ENCODE peak calls at places on chromosome 11, in nine cellular contexts. X, B, U, G, Y, A, F, M and N are unnamed samples.

GRCh38 chr11:129791515-129791914 is 24.1 kb upstream of the TMEM45B start:
- DNase-seq in G (no peak), B (no peak), Y (no peak), U (no peak), A (no peak), X (no peak), F (no peak), M (no peak), N (no peak)

GRCh38 chr11:57230797-57231538 is 6.1 kb downstream of the APLNR start:
- DNase-seq in U (no peak), Y (no peak), A (no peak), F (no peak), G (no peak), X (no peak), M (no peak), B (no peak), N (no peak)

GRCh38 chr11:90594658-90595057 is 371.8 kb upstream of the CHORDC1 start:
- DNase-seq in X (no peak), F (no peak), Y (no peak), G (no peak), M (no peak), B (no peak), A (no peak), U (no peak), N (no peak)

GRCh38 chr11:36492724-36493304 is 17.3 kb downstream of the TRAF6 start:
- DNase-seq in X (no peak), A (no peak), Y (no peak), F (peak), G (peak), B (no peak), U (no peak), M (no peak), N (no peak)

GRCh38 chr11:18633256-18634139 is 644 bp downstream of the SPTY2D1 start:
- DNase-seq in A (peak), X (no peak), M (peak), U (no peak), F (no peak), Y (peak), B (peak), G (no peak), N (no peak)

GRCh38 chr11:10584071-10584501 is 15.6 kb upstream of the LYVE1 start:
- DNase-seq in F (no peak), M (no peak), G (no peak), X (no peak), Y (peak), U (no peak), B (no peak), A (no peak), N (no peak)

GRCh38 chr11:126791991-126792390 is 208.6 kb downstream of the KIRREL3 start:
- DNase-seq in Y (no peak), M (no peak), F (no peak), A (no peak), G (no peak), X (no peak), B (no peak), U (no peak), N (no peak)

GRCh38 chr11:12207384-12208150 is 97.2 kb downstream of the MICAL2 start:
- DNase-seq in Y (no peak), U (no peak), F (no peak), G (no peak), M (no peak), X (no peak), A (peak), B (no peak), N (no peak)

GRCh38 chr11:92297551-92298237 is 73.1 kb downstream of the FAT3 start:
- DNase-seq in U (no peak), Y (no peak), G (no peak), B (no peak), X (no peak), A (no peak), M (no peak), F (no peak), N (peak)

GRCh38 chr11:8652140-8652539 is 30.3 kb downstream of the TRIM66 start:
- DNase-seq in M (no peak), A (no peak), F (no peak), G (no peak), U (no peak), B (no peak), X (no peak), Y (no peak), N (no peak)

GRCh38 chr11:128465946-128466688 is 121.2 kb downstream of the ETS1 start:
- DNase-seq in X (no peak), G (no peak), B (no peak), Y (no peak), A (no peak), F (no peak), M (no peak), U (no peak), N (peak)

GRCh38 chr11:123608371-123608770 is 46.1 kb downstream of the SCN3B start:
- DNase-seq in F (no peak), X (no peak), U (no peak), A (no peak), Y (no peak), M (no peak), B (no peak), G (no peak), N (no peak)

GRCh38 chr11:30816959-30817880 is 231.1 kb upstream of the MPPED2 start:
- DNase-seq in B (no peak), X (no peak), U (no peak), Y (no peak), A (no peak), F (no peak), G (no peak), M (no peak), N (no peak)

GRCh38 chr11:90476442-90477007 is 253.7 kb upstream of the CHORDC1 start:
- DNase-seq in A (no peak), M (no peak), U (peak), Y (no peak), F (no peak), B (peak), X (no peak), G (peak), N (no peak)

GRCh38 chr11:28517621-28518020 is 409.4 kb downstream of the METTL15 start:
- DNase-seq in U (no peak), M (no peak), F (no peak), A (no peak), X (no peak), G (no peak), B (no peak), Y (no peak), N (no peak)
- H3K4me3 ChIP-seq in U (no peak), M (no peak), F (no peak), A (no peak), X (no peak), G (no peak), B (no peak), Y (no peak), N (no peak)

DNA sequence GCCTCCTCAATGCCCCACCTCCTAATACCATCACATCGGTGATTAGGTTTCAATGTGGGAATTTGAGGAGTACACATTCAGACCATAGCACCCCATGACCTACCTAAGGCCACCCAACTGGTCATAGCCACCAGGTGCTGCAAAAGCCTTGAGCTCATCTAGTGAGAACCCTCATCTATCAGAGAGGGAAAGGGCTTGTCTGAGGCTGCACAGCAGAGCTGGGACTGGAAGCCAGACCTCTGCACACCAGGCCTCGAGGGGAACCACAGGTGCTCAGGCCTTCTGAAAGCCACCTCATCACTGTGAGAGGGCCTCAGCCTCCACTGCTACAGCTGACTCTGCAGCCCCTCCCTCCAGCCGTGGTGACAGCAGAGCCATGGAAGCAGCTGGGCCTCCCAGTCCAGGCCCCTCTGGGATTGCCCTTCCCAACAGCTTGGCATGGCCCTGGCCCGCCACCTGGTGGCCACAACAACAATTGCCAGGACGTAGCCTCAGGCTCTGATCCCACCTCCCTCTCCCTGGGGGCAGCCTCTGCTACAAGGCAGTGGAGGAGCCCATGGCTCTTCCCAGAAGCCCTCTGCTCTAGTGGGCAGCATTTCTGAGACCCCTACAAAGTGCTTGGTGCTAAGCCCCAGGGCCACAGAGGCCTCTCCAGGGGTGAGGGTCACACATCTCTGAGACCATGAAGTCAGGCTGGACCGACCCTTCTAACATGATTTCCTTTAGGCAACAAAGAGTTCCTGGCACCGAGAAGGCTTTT is 41.0 kb upstream of the PRDM11 start:
- DNase-seq in Y (peak), X (peak), B (no peak), F (peak), A (peak), M (no peak), U (peak), G (peak), N (peak)
- TF ChIP-seq POLR2AphosphoS5 in Y (no peak), X (no peak), B (no peak), F (no peak), A (no peak), M (no peak), U (no peak), G (no peak), N (no peak)

GRCh38 chr11:64232182-64233018 is 2.0 kb upstream of the VEGFB start:
- DNase-seq in G (no peak), Y (no peak), A (no peak), F (no peak), B (no peak), X (no peak), U (no peak), M (peak), N (no peak)

GRCh38 chr11:64235427-64236161 is 1.2 kb downstream of the VEGFB start:
- DNase-seq in M (no peak), B (no peak), U (no peak), X (no peak), G (no peak), A (peak), F (no peak), Y (no peak), N (no peak)

GRCh38 chr11:64233913-64234839 is at the start of gene VEGFB:
- DNase-seq in A (peak), Y (peak), G (no peak), M (peak), B (no peak), X (peak), F (peak), U (peak), N (peak)

GRCh38 chr11:64237484-64237951 is 3.1 kb downstream of the VEGFB start:
- DNase-seq in F (no peak), M (peak), U (peak), X (peak), A (peak), Y (no peak), G (no peak), B (no peak), N (no peak)

DNA sequence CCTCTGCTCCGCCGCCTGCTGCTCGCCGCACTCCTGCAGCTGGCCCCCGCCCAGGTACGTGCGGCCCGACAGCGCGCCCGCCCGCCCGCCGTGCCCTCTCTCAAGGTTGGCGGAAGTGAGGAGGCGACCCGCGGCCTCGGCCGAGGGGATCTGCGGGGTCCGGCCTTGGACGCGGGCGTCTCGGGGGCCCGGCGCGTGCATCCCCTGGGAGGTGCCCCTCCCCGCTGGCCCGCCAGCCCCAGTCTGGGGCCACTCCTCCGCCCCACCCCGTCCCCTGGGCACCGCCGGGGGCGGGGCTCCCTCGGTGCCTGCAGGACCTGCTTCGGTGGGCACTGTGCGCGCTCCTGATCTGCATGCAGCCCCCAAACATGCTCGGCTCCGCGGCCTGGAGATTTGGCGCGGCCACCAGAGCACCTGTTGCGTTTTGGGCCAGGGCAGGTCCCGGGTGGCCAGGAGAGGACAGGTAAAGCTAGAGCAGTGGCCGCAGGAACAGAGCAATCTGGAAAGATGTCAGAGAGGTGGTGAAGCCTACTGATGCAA is 526 bp downstream of the VEGFB start:
- DNase-seq in M (no peak), B (no peak), X (no peak), F (peak), U (peak), G (no peak), Y (no peak), A (peak), N (no peak)
- TF ChIP-seq POLR2A in M (no peak), B (no peak), X (peak), F (no peak), U (no peak), G (peak), Y (no peak), A (peak), N (peak)

GRCh38 chr11:61475433-61475832 is 33.1 kb upstream of the LRRC10B start:
- DNase-seq in B (no peak), G (no peak), X (no peak), M (no peak), Y (no peak), A (no peak), F (no peak), U (no peak), N (no peak)

GRCh38 chr11:61473370-61474025 is 35.1 kb upstream of the LRRC10B start:
- DNase-seq in G (no peak), Y (no peak), X (no peak), M (no peak), U (no peak), F (no peak), B (no peak), A (no peak), N (no peak)

GRCh38 chr11:61474234-61474633 is 34.3 kb upstream of the LRRC10B start:
- DNase-seq in F (no peak), G (no peak), Y (no peak), U (no peak), B (no peak), X (no peak), M (no peak), A (no peak), N (no peak)

GRCh38 chr11:61472282-61472681 is 36.3 kb upstream of the LRRC10B start:
- DNase-seq in F (no peak), A (no peak), G (no peak), M (peak), U (no peak), X (no peak), Y (peak), B (no peak), N (no peak)

GRCh38 chr11:61472868-61473267 is 35.7 kb upstream of the LRRC10B start:
- DNase-seq in G (no peak), M (no peak), U (no peak), X (peak), B (no peak), Y (peak), A (no peak), F (no peak), N (no peak)
- H3K4me3 ChIP-seq in G (no peak), M (no peak), U (no peak), X (no peak), B (no peak), Y (no peak), A (no peak), F (no peak), N (no peak)

GRCh38 chr11:65637794-65638317 is at the start of gene SIPA1:
- DNase-seq in U (peak), B (no peak), A (peak), F (peak), G (peak), Y (peak), M (no peak), X (peak), N (no peak)
- TF ChIP-seq POLR2AphosphoS5 in U (peak), B (peak), A (peak), F (peak), G (peak), Y (peak), M (no peak), X (peak), N (peak)